ENCODE peak calls at places on chromosomes 2 and 18, in six cellular contexts. N is EL; U is CD4-positive, alpha-beta T cell; T is GM04504; W is ecto neural progenitor cell; O is AG09319. R is an unnamed sample.
A peak's percentile ranks its signal among the peaks of the same experiment; 100 is the strongest.

GRCh38 chr2:134727385-134727784 is 8.6 kb upstream of the TMEM163 start:
- DNase-seq in T (no peak), W (no peak), N (peak; percentile 36), O (no peak), U (no peak), R (no peak)

GRCh38 chr2:68653538-68653982 is 10.2 kb downstream of the PROKR1 start:
- DNase-seq in T (no peak), U (no peak), W (no peak), N (peak; percentile 62), O (no peak), R (peak; percentile 20)

GRCh38 chr2:209416913-209417312 is 6.9 kb upstream of the MAP2 start:
- DNase-seq in N (no peak), W (no peak), U (no peak), O (no peak), T (no peak), R (no peak)

GRCh38 chr2:219245148-219245898 is at the start of the genes GLB1L and STK16:
- DNase-seq in U (peak; percentile 92), T (peak; percentile 85), O (peak; percentile 84), N (peak; percentile 91), W (peak; percentile 98), R (peak; percentile 99)

GRCh38 chr2:216698895-216699294 is 3.5 kb upstream of the IGFBP5 start:
- DNase-seq in W (no peak), N (peak; percentile 63), T (peak; percentile 31), U (no peak), O (peak; percentile 52), R (no peak)

GRCh38 chr2:99865818-99866676 is 276.3 kb downstream of the AFF3 start:
- DNase-seq in U (no peak), O (no peak), N (peak; percentile 78), T (no peak), W (no peak), R (no peak)

GRCh38 chr2:108360776-108361468 is 16.8 kb upstream of the SULT1C4 start:
- DNase-seq in T (no peak), O (no peak), N (no peak), W (no peak), U (no peak), R (no peak)

GRCh38 chr2:23454501-23455120 is 69.6 kb downstream of the KLHL29 start:
- DNase-seq in T (no peak), N (no peak), W (no peak), U (no peak), O (no peak), R (no peak)

GRCh38 chr2:47422560-47422959 is 19.6 kb downstream of the MSH2 start:
- DNase-seq in O (no peak), N (peak; percentile 86), U (no peak), T (no peak), W (no peak), R (no peak)

GRCh38 chr2:120769076-120769786 is 33.6 kb downstream of the GLI2 start:
- DNase-seq in N (no peak), T (no peak), W (no peak), U (no peak), O (no peak), R (no peak)

GRCh38 chr18:2597639-2598038 is 26.3 kb downstream of the NDC80 start:
- DNase-seq in O (no peak), U (no peak), N (no peak), W (no peak), T (no peak), R (no peak)

GRCh38 chr2:23241611-23242245 is 143.3 kb upstream of the KLHL29 start:
- DNase-seq in O (no peak), U (no peak), N (peak; percentile 56), W (no peak), T (no peak), R (no peak)

GRCh38 chr2:146701183-146701582 is 1143.6 kb upstream of the ACVR2A start:
- DNase-seq in N (peak; percentile 35), U (no peak), O (no peak), W (no peak), T (no peak), R (no peak)

GRCh38 chr2:120546077-120546864 is 189.4 kb upstream of the GLI2 start:
- DNase-seq in O (peak; percentile 76), N (peak; percentile 100), U (no peak), T (peak; percentile 92), W (no peak), R (no peak)

GRCh38 chr2:74499269-74499939 is at the start of gene LBX2:
- DNase-seq in U (no peak), T (no peak), N (peak; percentile 36), O (no peak), W (peak; percentile 60), R (no peak)

R was measured in GM12891.